ENCODE peak calls at places on chromosomes 2 and 18, in nine cellular contexts. O is memory B cell; Q is AG09309; R is stimulated activated CD8-positive, alpha-beta memory T cell treated with anti-CD3 and anti-CD28 coated beads, Interleukin-4, amount 100 ng/mL, for 24 hours; Y is heart right ventricle; L is DMS53; E is spleen; H is IMR-90; F is NCI-H1105 treated with DMSO at 0.1 percent for 48 hours. N is an unnamed sample.

GRCh38 chr2:219739061-219739460 is 111.6 kb downstream of the SLC4A3 start:
- DNase-seq in E (no peak), Q (no peak), R (no peak), H (peak), Y (no peak), F (no peak), O (no peak), L (no peak), N (no peak)

GRCh38 chr2:199414465-199414864 is 43.3 kb downstream of the SATB2 start:
- DNase-seq in Y (no peak), L (no peak), R (no peak), E (no peak), Q (no peak), F (no peak), H (no peak), O (no peak), N (no peak)

GRCh38 chr2:86661333-86661732 is 37.7 kb upstream of the RNF103 start:
- DNase-seq in H (no peak), O (no peak), F (no peak), L (peak), Q (no peak), R (no peak), E (no peak), Y (no peak), N (no peak)

GRCh38 chr18:31512203-31512764 is 14.3 kb downstream of the DSG2 start:
- DNase-seq in O (no peak), Y (no peak), R (no peak), Q (no peak), H (peak), E (no peak), L (no peak), F (no peak), N (peak)

GRCh38 chr2:129129087-129129486 is 810.4 kb upstream of the HS6ST1 start:
- DNase-seq in R (no peak), H (no peak), L (no peak), Y (no peak), E (no peak), F (no peak), O (no peak), Q (no peak), N (no peak)

GRCh38 chr18:5456577-5457466 is 87.0 kb downstream of the EPB41L3 start:
- DNase-seq in Q (no peak), H (peak), Y (no peak), R (no peak), E (no peak), F (no peak), O (no peak), L (peak), N (no peak)

GRCh38 chr2:212979046-212979612 is 172.3 kb downstream of the IKZF2 start:
- DNase-seq in Q (no peak), R (no peak), F (no peak), E (no peak), H (no peak), L (peak), O (no peak), Y (no peak), N (no peak)

GRCh38 chr18:66916834-66917233 is 312.9 kb upstream of the CDH19 start:
- DNase-seq in F (no peak), O (no peak), R (no peak), Y (no peak), Q (no peak), H (no peak), E (no peak), L (peak), N (no peak)

GRCh38 chr2:141381946-141382345 is 748.9 kb downstream of the LRP1B start:
- DNase-seq in E (no peak), F (no peak), R (no peak), Y (no peak), H (no peak), L (no peak), O (no peak), Q (no peak), N (no peak)

GRCh38 chr2:211941359-211941758 is 597.2 kb downstream of the ERBB4 start:
- DNase-seq in Q (no peak), F (no peak), Y (no peak), R (no peak), H (no peak), O (no peak), E (no peak), L (no peak), N (no peak)

GRCh38 chr18:13139885-13140450 is 78.6 kb upstream of the LDLRAD4 start:
- DNase-seq in O (no peak), H (no peak), F (no peak), R (no peak), Y (no peak), L (peak), Q (no peak), E (no peak), N (peak)

GRCh38 chr2:168256448-168256847 is 9.1 kb upstream of the STK39 start:
- DNase-seq in E (no peak), Y (no peak), L (peak), Q (no peak), O (no peak), R (no peak), F (no peak), H (no peak), N (no peak)

GRCh38 chr18:79644666-79645057 is 34.9 kb upstream of the CTDP1 start:
- DNase-seq in L (no peak), E (no peak), F (no peak), O (no peak), Y (no peak), H (peak), R (no peak), Q (no peak), N (no peak)

GRCh38 chr2:175363719-175364118 is 182.2 kb upstream of the ATP5MC3 start:
- DNase-seq in O (no peak), H (no peak), E (no peak), L (no peak), Y (no peak), F (peak), Q (no peak), R (no peak), N (no peak)

GRCh38 chr2:161414385-161415040 is 1.6 kb upstream of the TBR1 start:
- DNase-seq in Q (no peak), E (peak), O (peak), F (peak), R (no peak), Y (peak), H (peak), L (peak), N (no peak)

GRCh38 chr18:29041976-29042375 is 865.0 kb upstream of the CDH2 start:
- DNase-seq in L (peak), R (no peak), Y (no peak), Q (no peak), F (no peak), H (no peak), O (no peak), E (no peak), N (no peak)

GRCh38 chr18:24322594-24323136 is 75.0 kb downstream of the OSBPL1A start:
- DNase-seq in O (no peak), E (no peak), Q (peak), L (no peak), Y (no peak), R (no peak), F (no peak), H (peak), N (peak)

GRCh38 chr2:169073972-169074751 is 4.8 kb downstream of the DHRS9 start:
- DNase-seq in L (no peak), O (no peak), Y (no peak), H (no peak), F (no peak), Q (no peak), R (no peak), E (no peak), N (no peak)

GRCh38 chr2:150617351-150617750 is 129.9 kb upstream of the RND3 start:
- DNase-seq in H (no peak), O (no peak), Q (no peak), L (no peak), F (no peak), E (no peak), R (no peak), Y (no peak), N (no peak)

GRCh38 chr2:158990397-158991209 is 22.2 kb downstream of the TANC1 start:
- DNase-seq in R (no peak), Q (peak), F (no peak), Y (no peak), H (peak), L (no peak), E (no peak), O (no peak), N (no peak)

GRCh38 chr18:59196161-59196560 is 23.8 kb upstream of the GRP start:
- DNase-seq in Q (no peak), L (no peak), F (no peak), R (no peak), O (no peak), E (no peak), H (no peak), Y (no peak), N (no peak)

GRCh38 chr2:12430036-12430795 is 286.5 kb upstream of the TRIB2 start:
- DNase-seq in L (no peak), Y (no peak), H (peak), O (no peak), Q (peak), E (no peak), R (no peak), F (no peak), N (no peak)

GRCh38 chr2:175003875-175004729 is 1.1 kb downstream of the CHN1 start:
- DNase-seq in H (no peak), Q (no peak), Y (peak), E (no peak), O (no peak), R (no peak), L (peak), F (no peak), N (peak)

GRCh38 chr2:43221660-43222471 is 4.5 kb downstream of the ZFP36L2 start:
- DNase-seq in F (peak), O (no peak), Y (peak), H (peak), Q (peak), R (peak), E (peak), L (peak), N (peak)

GRCh38 chr2:201907128-201907886 is 101.0 kb downstream of the CDK15 start:
- DNase-seq in H (peak), Q (no peak), Y (no peak), R (no peak), F (no peak), L (no peak), E (no peak), O (no peak), N (no peak)

GRCh38 chr2:227503433-227504406 is 31.8 kb downstream of the AGFG1 start:
- DNase-seq in E (no peak), F (no peak), Q (peak), L (peak), Y (no peak), O (no peak), H (peak), R (no peak), N (peak)

GRCh38 chr18:76496200-76496890 is 1.3 kb upstream of the ZNF516 start:
- DNase-seq in O (no peak), Y (peak), F (no peak), L (peak), E (peak), R (no peak), H (peak), Q (no peak), N (peak)

GRCh38 chr2:36478332-36478738 is 119.6 kb downstream of the FEZ2 start:
- DNase-seq in Y (no peak), L (no peak), Q (peak), R (no peak), E (no peak), H (peak), O (no peak), F (no peak), N (peak)

GRCh38 chr2:45578056-45578843 is 32.8 kb downstream of the SRBD1 start:
- DNase-seq in R (no peak), E (no peak), Q (no peak), F (peak), H (peak), Y (no peak), O (no peak), L (peak), N (peak)

GRCh38 chr2:41981417-41981816 is 66.4 kb upstream of the PKDCC start:
- DNase-seq in Q (no peak), L (no peak), H (no peak), Y (no peak), O (no peak), R (no peak), E (no peak), F (no peak), N (no peak)

GRCh38 chr2:233061591-233062446 is 1.7 kb downstream of the INPP5D start:
- DNase-seq in H (peak), L (no peak), Q (no peak), E (peak), F (no peak), Y (peak), O (no peak), R (no peak), N (peak)

GRCh38 chr2:96954490-96954846 is 31.9 kb downstream of the FAM178B start:
- DNase-seq in Y (no peak), L (peak), O (no peak), H (peak), E (no peak), F (no peak), Q (no peak), R (no peak), N (peak)

GRCh38 chr2:137823196-137823595 is 141.1 kb upstream of the HNMT start:
- DNase-seq in L (no peak), F (no peak), Y (no peak), O (no peak), H (no peak), R (no peak), Q (no peak), E (no peak), N (no peak)

GRCh38 chr2:177264209-177264538 is 353 bp downstream of the NFE2L2 start:
- DNase-seq in Y (no peak), Q (no peak), O (no peak), L (peak), H (peak), F (no peak), R (no peak), E (peak), N (no peak)

GRCh38 chr2:110206056-110206455 is 1.2 kb upstream of the NPHP1 start:
- DNase-seq in Y (no peak), R (no peak), H (peak), E (no peak), O (no peak), L (peak), F (no peak), Q (no peak), N (no peak)

GRCh38 chr2:64605991-64606494 is 47.7 kb downstream of the SERTAD2 start:
- DNase-seq in F (no peak), R (no peak), L (no peak), Y (no peak), H (no peak), Q (no peak), O (no peak), E (no peak), N (no peak)

GRCh38 chr18:8654482-8655451 is 45.5 kb downstream of the RAB12 start:
- DNase-seq in Y (no peak), E (no peak), O (no peak), H (peak), L (peak), Q (no peak), F (peak), R (no peak), N (peak)

GRCh38 chr2:46704593-46704992 is 211.0 kb downstream of the MCFD2 start:
- DNase-seq in Q (no peak), O (no peak), E (no peak), F (no peak), H (no peak), R (no peak), L (no peak), Y (no peak), N (no peak)

GRCh38 chr2:177338177-177338721 is 54.3 kb upstream of the AGPS start:
- DNase-seq in O (no peak), R (no peak), F (no peak), Y (no peak), E (no peak), H (peak), L (peak), Q (no peak), N (no peak)